ENCODE peak calls at places on chromosome 2, in six cellular contexts. E is epithelial cell of prostate; D is stimulated activated CD4-positive, alpha-beta T cell treated with anti-CD3 and anti-CD28 coated beads, TNF-alpha, amount 100 ng/mL, for 1 hour; B is SK-MEL-5; J is NCI-H226; R is NCI-H345. G is an unnamed sample.

GRCh38 chr2:56474412-56475158 is 290.8 kb downstream of the CCDC85A start:
- DNase-seq in E (no peak), D (no peak), B (no peak), J (peak; percentile 72), R (peak; percentile 91), G (no peak)

GRCh38 chr2:1651131-1652066 is 92.9 kb downstream of the PXDN start:
- DNase-seq in E (no peak), D (no peak), B (no peak), J (no peak), R (no peak), G (no peak)

GRCh38 chr2:22634167-22634566 is 750.8 kb upstream of the KLHL29 start:
- DNase-seq in E (no peak), D (no peak), B (no peak), J (no peak), R (no peak), G (no peak)

GRCh38 chr2:167264380-167264779 is 376.1 kb downstream of the XIRP2 start:
- DNase-seq in E (no peak), D (no peak), B (peak; percentile 70), J (peak; percentile 18), R (peak; percentile 15), G (no peak)

GRCh38 chr2:224160917-224161316 is 121.8 kb upstream of the SERPINE2 start:
- DNase-seq in E (no peak), D (no peak), B (no peak), J (no peak), R (no peak), G (no peak)

GRCh38 chr2:71235930-71236587 is 9.2 kb upstream of the PAIP2B start:
- DNase-seq in E (no peak), D (no peak), B (no peak), J (no peak), R (no peak), G (no peak)

GRCh38 chr2:160315337-160315736 is 115.3 kb upstream of the ITGB6 start:
- DNase-seq in E (no peak), D (no peak), B (peak; percentile 34), J (no peak), R (no peak), G (no peak)

GRCh38 chr2:150697596-150697995 is 210.1 kb upstream of the RND3 start:
- DNase-seq in E (no peak), D (no peak), B (no peak), J (no peak), R (no peak), G (no peak)

GRCh38 chr2:20596193-20596972 is 54.5 kb downstream of the HS1BP3 start:
- DNase-seq in E (no peak), D (no peak), B (peak; percentile 47), J (no peak), R (no peak), G (no peak)

GRCh38 chr2:73235315-73236028 is 1.4 kb downstream of the CCT7 start:
- DNase-seq in E (no peak), D (no peak), B (no peak), J (no peak), R (no peak), G (no peak)

GRCh38 chr2:201827621-201828020 is 21.3 kb downstream of the CDK15 start:
- DNase-seq in E (peak; percentile 75), D (no peak), B (no peak), J (no peak), R (no peak), G (no peak)

GRCh38 chr2:12010779-12011178 is 264.3 kb downstream of the LPIN1 start:
- DNase-seq in E (no peak), D (no peak), B (no peak), J (no peak), R (no peak), G (no peak)

GRCh38 chr2:188404341-188405004 is 112.8 kb downstream of the GULP1 start:
- DNase-seq in E (no peak), D (no peak), B (no peak), J (peak; percentile 67), R (no peak), G (no peak)

GRCh38 chr2:37573406-37573805 is 98.0 kb downstream of the CDC42EP3 start:
- DNase-seq in E (no peak), D (no peak), B (no peak), J (peak; percentile 44), R (no peak), G (no peak)

GRCh38 chr2:207503234-207503633 is 26.5 kb upstream of the CREB1 start:
- DNase-seq in E (no peak), D (no peak), B (no peak), J (no peak), R (no peak), G (no peak)

GRCh38 chr2:133718688-133719201 is 150.5 kb upstream of the NCKAP5 start:
- DNase-seq in E (peak; percentile 14), D (no peak), B (no peak), J (peak; percentile 72), R (no peak), G (no peak)

GRCh38 chr2:9139491-9140443 is 66.8 kb upstream of the ASAP2 start:
- DNase-seq in E (no peak), D (no peak), B (peak; percentile 80), J (peak; percentile 20), R (peak; percentile 77), G (peak; percentile 49)

GRCh38 chr2:37985333-37985732 is 60.2 kb downstream of the RMDN2 start:
- DNase-seq in E (peak; percentile 33), D (no peak), B (no peak), J (peak; percentile 80), R (no peak), G (no peak)

GRCh38 chr2:135473567-135473966 is 57.5 kb downstream of the ZRANB3 start:
- DNase-seq in E (no peak), D (no peak), B (peak; percentile 19), J (no peak), R (no peak), G (peak; percentile 12)

GRCh38 chr2:69012310-69013122 is 463 bp upstream of the ANTXR1 start:
- DNase-seq in E (no peak), D (peak; percentile 10), B (peak; percentile 87), J (peak; percentile 62), R (peak; percentile 59), G (peak; percentile 25)

GRCh38 chr2:206154197-206154596 is 5.0 kb downstream of the NDUFS1 start:
- DNase-seq in E (no peak), D (no peak), B (peak; percentile 47), J (no peak), R (peak; percentile 46), G (no peak)

GRCh38 chr2:12903272-12903671 is 186.5 kb downstream of the TRIB2 start:
- DNase-seq in E (no peak), D (no peak), B (no peak), J (peak; percentile 52), R (no peak), G (no peak)

GRCh38 chr2:170196962-170197361 is 19.0 kb downstream of the MYO3B start:
- DNase-seq in E (no peak), D (no peak), B (no peak), J (no peak), R (no peak), G (no peak)

GRCh38 chr2:71672011-71672639 is 218.8 kb downstream of the DYSF start:
- DNase-seq in E (no peak), D (no peak), B (peak; percentile 16), J (no peak), R (no peak), G (no peak)

GRCh38 chr2:133303150-133303549 is 265.1 kb downstream of the NCKAP5 start:
- DNase-seq in E (no peak), D (no peak), B (no peak), J (no peak), R (no peak), G (no peak)

G was measured in T-cell.